ENCODE peak calls at places on chromosome 15, in nine cellular contexts. B, R, P, C, I, K, F, M and E are unnamed samples.
A peak's percentile ranks its signal among the peaks of the same experiment; 100 is the strongest.

GRCh38 chr15:46091860-46092450 is 457.1 kb downstream of the SQOR start:
- DNase-seq in B (peak; percentile 45), R (peak; percentile 54), P (no peak), C (peak; percentile 49), I (no peak), K (peak; percentile 73), F (peak; percentile 33), M (peak; percentile 12), E (peak; percentile 47)

GRCh38 chr15:65304393-65305143 is at the start of gene RNU5B-1:
- DNase-seq in B (peak; percentile 95), R (peak; percentile 84), P (peak; percentile 98), C (peak; percentile 81), I (no peak), K (peak; percentile 99), F (peak; percentile 84), M (peak; percentile 93), E (peak; percentile 99)

GRCh38 chr15:71780349-71780976 is 29.9 kb upstream of the NR2E3 start:
- DNase-seq in B (peak; percentile 85), R (no peak), P (peak; percentile 33), C (peak; percentile 77), I (no peak), K (peak; percentile 85), F (peak; percentile 41), M (peak; percentile 45), E (peak; percentile 46)

GRCh38 chr15:68268405-68268804 is 9.1 kb upstream of the FEM1B start:
- DNase-seq in B (no peak), R (no peak), P (no peak), C (no peak), I (peak; percentile 82), K (no peak), F (no peak), M (no peak), E (no peak)

GRCh38 chr15:45588199-45588910 is 1.2 kb downstream of the BLOC1S6 start:
- DNase-seq in B (peak; percentile 39), R (no peak), P (no peak), C (no peak), I (no peak), K (no peak), F (no peak), M (peak; percentile 16), E (peak; percentile 31)

GRCh38 chr15:53807500-53807899 is 48.0 kb upstream of the WDR72 start:
- DNase-seq in B (no peak), R (no peak), P (no peak), C (no peak), I (no peak), K (no peak), F (no peak), M (no peak), E (no peak)

GRCh38 chr15:80640546-80641121 is 54.5 kb upstream of the ABHD17C start:
- DNase-seq in B (no peak), R (no peak), P (no peak), C (no peak), I (no peak), K (no peak), F (no peak), M (no peak), E (no peak)

GRCh38 chr15:96416934-96417759 is 86.6 kb downstream of the NR2F2 start:
- DNase-seq in B (peak; percentile 41), R (no peak), P (no peak), C (no peak), I (no peak), K (peak; percentile 46), F (no peak), M (no peak), E (peak; percentile 44)

GRCh38 chr15:77781131-77782051 is 148.7 kb upstream of the LINGO1 start:
- DNase-seq in B (no peak), R (no peak), P (no peak), C (no peak), I (no peak), K (no peak), F (no peak), M (no peak), E (no peak)

GRCh38 chr15:29921130-29921601 is 98.9 kb upstream of the TJP1 start:
- DNase-seq in B (no peak), R (no peak), P (no peak), C (no peak), I (peak; percentile 87), K (peak; percentile 99), F (no peak), M (peak; percentile 18), E (no peak)

GRCh38 chr15:52679232-52680040 is at the start of gene ATOSA:
- DNase-seq in B (peak; percentile 97), R (peak; percentile 95), P (peak; percentile 79), C (peak; percentile 95), I (peak; percentile 26), K (peak; percentile 95), F (peak; percentile 90), M (peak; percentile 82), E (peak; percentile 85)

GRCh38 chr15:36866896-36867295 is 233.5 kb downstream of the MEIS2 start:
- DNase-seq in B (no peak), R (no peak), P (no peak), C (no peak), I (no peak), K (no peak), F (no peak), M (no peak), E (no peak)

GRCh38 chr15:69480932-69481331 is 28.3 kb downstream of the RPLP1 start:
- DNase-seq in B (no peak), R (no peak), P (no peak), C (no peak), I (no peak), K (no peak), F (no peak), M (no peak), E (no peak)

GRCh38 chr15:57167821-57168395 is 208.4 kb upstream of the CGNL1 start:
- DNase-seq in B (no peak), R (no peak), P (peak; percentile 40), C (no peak), I (no peak), K (no peak), F (no peak), M (no peak), E (peak; percentile 57)

GRCh38 chr15:56963719-56964118 is 45.3 kb downstream of the TCF12 start:
- DNase-seq in B (no peak), R (no peak), P (no peak), C (no peak), I (no peak), K (peak; percentile 58), F (no peak), M (peak; percentile 66), E (peak; percentile 34)

GRCh38 chr15:71110800-71111565 is 4.3 kb upstream of the THSD4 start:
- DNase-seq in B (peak; percentile 50), R (no peak), P (no peak), C (no peak), I (no peak), K (peak; percentile 51), F (no peak), M (no peak), E (no peak)

GRCh38 chr15:58515807-58516206 is 84.0 kb downstream of the LIPC start:
- DNase-seq in B (no peak), R (no peak), P (no peak), C (no peak), I (no peak), K (no peak), F (no peak), M (no peak), E (no peak)

GRCh38 chr15:65081758-65082157 is 5.2 kb downstream of the KBTBD13 start:
- DNase-seq in B (no peak), R (no peak), P (no peak), C (no peak), I (no peak), K (no peak), F (no peak), M (no peak), E (no peak)

GRCh38 chr15:53072077-53072476 is 281.9 kb upstream of the ONECUT1 start:
- DNase-seq in B (peak; percentile 3), R (peak; percentile 56), P (peak; percentile 45), C (no peak), I (peak; percentile 53), K (peak; percentile 92), F (peak; percentile 82), M (peak; percentile 35), E (peak; percentile 21)

GRCh38 chr15:78933187-78934062 is 11.4 kb downstream of the CTSH start:
- DNase-seq in B (no peak), R (no peak), P (no peak), C (no peak), I (no peak), K (no peak), F (no peak), M (no peak), E (no peak)

GRCh38 chr15:93852761-93853160 is 378.6 kb upstream of the MCTP2 start:
- DNase-seq in B (no peak), R (no peak), P (no peak), C (no peak), I (no peak), K (no peak), F (no peak), M (no peak), E (no peak)

GRCh38 chr15:66751579-66751978 is 49.5 kb downstream of the SMAD6 start:
- DNase-seq in B (no peak), R (no peak), P (no peak), C (no peak), I (no peak), K (no peak), F (no peak), M (peak; percentile 60), E (no peak)
- H3K4me1 ChIP-seq in B (peaks cover 84% of the 10 kb centered on the region), R (no peaks in the 10 kb centered on the region), P (peaks cover 39% of the 10 kb centered on the region), C (peaks cover 37% of the 10 kb centered on the region), I (no peaks in the 10 kb centered on the region), K (peaks cover 8% of the 10 kb centered on the region), F (peaks cover 6% of the 10 kb centered on the region), M (peaks cover 57% of the 10 kb centered on the region), E (peaks cover 22% of the 10 kb centered on the region)

GRCh38 chr15:90623854-90624253 is 93.3 kb upstream of the BLM start:
- DNase-seq in B (no peak), R (no peak), P (no peak), C (no peak), I (no peak), K (no peak), F (no peak), M (no peak), E (no peak)
- H3K9ac ChIP-seq in B (no peak overlapping the region), R (no peak overlapping the region), P (no peak overlapping the region), C (no peak overlapping the region), I (no peak overlapping the region), K (no peak overlapping the region), F (no peak overlapping the region), M (no peak overlapping the region), E (no peak overlapping the region)

GRCh38 chr15:64009241-64009640 is 37.0 kb downstream of the DAPK2 start:
- DNase-seq in B (no peak), R (no peak), P (no peak), C (no peak), I (no peak), K (no peak), F (no peak), M (no peak), E (no peak)
- H3K4me1 ChIP-seq in B (peaks cover 51% of the 10 kb centered on the region), R (peaks cover 33% of the 10 kb centered on the region), P (peaks cover 20% of the 10 kb centered on the region), C (peaks cover 12% of the 10 kb centered on the region), I (peaks cover 71% of the 10 kb centered on the region), K (no peaks in the 10 kb centered on the region), F (no peaks in the 10 kb centered on the region), M (peaks cover 11% of the 10 kb centered on the region), E (peaks cover 16% of the 10 kb centered on the region)

DNA sequence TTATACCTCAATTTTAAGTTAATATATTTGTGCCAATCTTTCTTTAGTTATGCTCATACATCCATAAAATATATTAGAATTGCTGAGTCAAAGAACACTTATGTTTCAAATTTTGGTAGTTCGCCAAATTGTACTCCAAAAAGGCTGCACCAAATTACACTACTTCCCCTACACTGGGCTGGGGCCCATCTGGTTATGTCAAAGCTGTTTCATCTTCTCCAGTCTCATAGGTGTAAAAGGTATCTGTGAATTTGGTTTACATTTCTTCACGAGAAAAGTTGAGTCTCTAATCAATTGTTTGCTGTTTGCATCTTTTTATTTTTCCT is 711 bp downstream of the FSIP1 start:
- DNase-seq in B (no peak), R (no peak), P (no peak), C (no peak), I (no peak), K (no peak), F (no peak), M (no peak), E (no peak)
- H3K9ac ChIP-seq in B (peak overlapping the region; percentile 50), R (no peak overlapping the region), P (peak overlapping the region; percentile 38), C (peak overlapping the region; percentile 45), I (no peak overlapping the region), K (peak overlapping the region; percentile 50), F (no peak overlapping the region), M (peak overlapping the region; percentile 35), E (no peak overlapping the region)